ENCODE peak calls at places on chromosomes 6 and 20, in seven cellular contexts. One of them, this sample, is unnamed.

GRCh38 chr6:158688860-158689259 is 39.0 kb downstream of the SYTL3 start:
- DNase-seq in A549: no peak
- DNase-seq in HCT116: no peak
- DNase-seq in SK-N-SH: no peak
- DNase-seq in K562: no peak
- DNase-seq in HepG2: no peak
- DNase-seq in H1: no peak
- DNase-seq in this sample: no peak

GRCh38 chr6:15481892-15482291 is 180.9 kb downstream of the DTNBP1 start:
- DNase-seq in A549: no peak
- DNase-seq in HCT116: no peak
- DNase-seq in SK-N-SH: no peak
- DNase-seq in K562: peak; percentile 90
- DNase-seq in HepG2: no peak
- DNase-seq in H1: no peak
- DNase-seq in this sample: no peak

GRCh38 chr6:23647045-23647444 is 479.0 kb upstream of the NRSN1 start:
- DNase-seq in A549: no peak
- DNase-seq in HCT116: no peak
- DNase-seq in SK-N-SH: no peak
- DNase-seq in K562: no peak
- DNase-seq in HepG2: no peak
- DNase-seq in H1: no peak
- DNase-seq in this sample: no peak

GRCh38 chr6:167577891-167578361 is 248.8 kb upstream of the AFDN start:
- DNase-seq in A549: no peak
- DNase-seq in HCT116: no peak
- DNase-seq in SK-N-SH: no peak
- DNase-seq in K562: no peak
- DNase-seq in HepG2: no peak
- DNase-seq in H1: no peak
- DNase-seq in this sample: no peak

GRCh38 chr6:36029464-36029863 is 1.9 kb downstream of the MAPK14 start:
- DNase-seq in A549: no peak
- DNase-seq in HCT116: no peak
- DNase-seq in SK-N-SH: no peak
- DNase-seq in K562: peak; percentile 53
- DNase-seq in HepG2: peak; percentile 68
- DNase-seq in H1: no peak
- DNase-seq in this sample: no peak

GRCh38 chr6:80454197-80454596 is 347.7 kb downstream of the BCKDHB start:
- DNase-seq in A549: no peak
- DNase-seq in HCT116: peak; percentile 37
- DNase-seq in SK-N-SH: no peak
- DNase-seq in K562: no peak
- DNase-seq in HepG2: no peak
- DNase-seq in H1: no peak
- DNase-seq in this sample: peak; percentile 27

GRCh38 chr6:116447496-116448011 is 13.6 kb upstream of the CALHM6 start:
- DNase-seq in A549: no peak
- DNase-seq in HCT116: no peak
- DNase-seq in SK-N-SH: no peak
- DNase-seq in K562: no peak
- DNase-seq in HepG2: no peak
- DNase-seq in H1: no peak
- DNase-seq in this sample: no peak

GRCh38 chr6:121668259-121668658 is 232.8 kb downstream of the GJA1 start:
- DNase-seq in A549: no peak
- DNase-seq in HCT116: no peak
- DNase-seq in SK-N-SH: no peak
- DNase-seq in K562: no peak
- DNase-seq in HepG2: no peak
- DNase-seq in H1: no peak
- DNase-seq in this sample: no peak

GRCh38 chr6:113936093-113936934 is 34.6 kb downstream of the HDAC2 start:
- DNase-seq in A549: peak; percentile 15
- DNase-seq in HCT116: peak; percentile 33
- DNase-seq in SK-N-SH: peak; percentile 53
- DNase-seq in K562: peak; percentile 69
- DNase-seq in HepG2: peak; percentile 50
- DNase-seq in H1: no peak
- DNase-seq in this sample: peak; percentile 24

GRCh38 chr20:8156603-8157079 is 24.6 kb downstream of the PLCB1 start:
- DNase-seq in A549: peak; percentile 28
- DNase-seq in HCT116: peak; percentile 31
- DNase-seq in SK-N-SH: no peak
- DNase-seq in K562: no peak
- DNase-seq in HepG2: peak; percentile 90
- DNase-seq in H1: no peak
- DNase-seq in this sample: peak; percentile 23

GRCh38 chr6:61869632-61870400 is 416.2 kb downstream of the KHDRBS2 start:
- DNase-seq in A549: no peak
- DNase-seq in HCT116: no peak
- DNase-seq in SK-N-SH: no peak
- DNase-seq in K562: no peak
- DNase-seq in HepG2: no peak
- DNase-seq in H1: no peak
- DNase-seq in this sample: no peak

GRCh38 chr6:155216312-155217028 is 47.3 kb upstream of the CLDN20 start:
- DNase-seq in A549: no peak
- DNase-seq in HCT116: no peak
- DNase-seq in SK-N-SH: no peak
- DNase-seq in K562: no peak
- DNase-seq in HepG2: no peak
- DNase-seq in H1: no peak
- DNase-seq in this sample: no peak

GRCh38 chr6:45000833-45001232 is 327.3 kb upstream of the RUNX2 start:
- DNase-seq in A549: no peak
- DNase-seq in HCT116: no peak
- DNase-seq in SK-N-SH: no peak
- DNase-seq in K562: no peak
- DNase-seq in HepG2: no peak
- DNase-seq in H1: no peak
- DNase-seq in this sample: no peak

GRCh38 chr6:4567141-4567540 is 209.1 kb upstream of the CDYL start:
- DNase-seq in A549: no peak
- DNase-seq in HCT116: no peak
- DNase-seq in SK-N-SH: no peak
- DNase-seq in K562: no peak
- DNase-seq in HepG2: no peak
- DNase-seq in H1: no peak
- DNase-seq in this sample: no peak

GRCh38 chr6:100685747-100686146 is 195.4 kb downstream of the ASCC3 start:
- DNase-seq in A549: no peak
- DNase-seq in HCT116: no peak
- DNase-seq in SK-N-SH: no peak
- DNase-seq in K562: no peak
- DNase-seq in HepG2: no peak
- DNase-seq in H1: no peak
- DNase-seq in this sample: no peak

GRCh38 chr6:121965739-121966138 is 433.7 kb upstream of the HSF2 start:
- DNase-seq in A549: no peak
- DNase-seq in HCT116: no peak
- DNase-seq in SK-N-SH: no peak
- DNase-seq in K562: no peak
- DNase-seq in HepG2: no peak
- DNase-seq in H1: no peak
- DNase-seq in this sample: no peak

GRCh38 chr6:15249371-15250019 is 3.6 kb downstream of the JARID2 start:
- DNase-seq in A549: no peak
- DNase-seq in HCT116: no peak
- DNase-seq in SK-N-SH: no peak
- DNase-seq in K562: no peak
- DNase-seq in HepG2: no peak
- DNase-seq in H1: no peak
- DNase-seq in this sample: no peak

GRCh38 chr20:37643400-37643799 is 50.4 kb upstream of the CTNNBL1 start:
- DNase-seq in A549: no peak
- DNase-seq in HCT116: no peak
- DNase-seq in SK-N-SH: no peak
- DNase-seq in K562: no peak
- DNase-seq in HepG2: no peak
- DNase-seq in H1: no peak
- DNase-seq in this sample: no peak

GRCh38 chr6:56435326-56435725 is 187.9 kb upstream of the COL21A1 start:
- DNase-seq in A549: no peak
- DNase-seq in HCT116: no peak
- DNase-seq in SK-N-SH: no peak
- DNase-seq in K562: no peak
- DNase-seq in HepG2: no peak
- DNase-seq in H1: no peak
- DNase-seq in this sample: no peak

GRCh38 chr20:44113642-44113945 is 73.4 kb downstream of the JPH2 start:
- DNase-seq in A549: no peak
- DNase-seq in HCT116: no peak
- DNase-seq in SK-N-SH: no peak
- DNase-seq in K562: no peak
- DNase-seq in HepG2: no peak
- DNase-seq in H1: no peak
- DNase-seq in this sample: no peak

GRCh38 chr6:28607990-28608389 is 82.3 kb downstream of the GPX5 start:
- DNase-seq in A549: no peak
- DNase-seq in HCT116: no peak
- DNase-seq in SK-N-SH: no peak
- DNase-seq in K562: peak; percentile 69
- DNase-seq in HepG2: no peak
- DNase-seq in H1: no peak
- DNase-seq in this sample: no peak

GRCh38 chr20:16222859-16223411 is 350.3 kb downstream of the KIF16B start:
- DNase-seq in A549: no peak
- DNase-seq in HCT116: no peak
- DNase-seq in SK-N-SH: no peak
- DNase-seq in K562: peak; percentile 2
- DNase-seq in HepG2: no peak
- DNase-seq in H1: no peak
- DNase-seq in this sample: no peak

GRCh38 chr20:46872315-46873211 is 22.1 kb upstream of the EYA2 start:
- DNase-seq in A549: no peak
- DNase-seq in HCT116: peak; percentile 13
- DNase-seq in SK-N-SH: peak; percentile 20
- DNase-seq in K562: peak; percentile 9
- DNase-seq in HepG2: no peak
- DNase-seq in H1: no peak
- DNase-seq in this sample: no peak

GRCh38 chr6:38522322-38522721 is 117.4 kb downstream of the BTBD9 start:
- DNase-seq in A549: no peak
- DNase-seq in HCT116: no peak
- DNase-seq in SK-N-SH: no peak
- DNase-seq in K562: no peak
- DNase-seq in HepG2: no peak
- DNase-seq in H1: no peak
- DNase-seq in this sample: no peak
- TF ChIP-seq MAX in A549: no peak
- TF ChIP-seq MAX in HCT116: no peak
- TF ChIP-seq MAX in SK-N-SH: no peak
- TF ChIP-seq MAX in K562: no peak
- TF ChIP-seq MAX in HepG2: no peak
- TF ChIP-seq MAX in H1: no peak
- TF ChIP-seq MAX in this sample: no peak

GRCh38 chr6:130176378-130176777 is 46.4 kb downstream of the SAMD3 start:
- DNase-seq in A549: no peak
- DNase-seq in HCT116: no peak
- DNase-seq in SK-N-SH: no peak
- DNase-seq in K562: no peak
- DNase-seq in HepG2: no peak
- DNase-seq in H1: no peak
- DNase-seq in this sample: no peak
- TF ChIP-seq RAD21 in A549: no peak
- TF ChIP-seq RAD21 in HCT116: no peak
- TF ChIP-seq RAD21 in SK-N-SH: no peak
- TF ChIP-seq RAD21 in K562: no peak
- TF ChIP-seq RAD21 in HepG2: no peak
- TF ChIP-seq RAD21 in H1: no peak
- TF ChIP-seq RAD21 in this sample: no peak

DNA sequence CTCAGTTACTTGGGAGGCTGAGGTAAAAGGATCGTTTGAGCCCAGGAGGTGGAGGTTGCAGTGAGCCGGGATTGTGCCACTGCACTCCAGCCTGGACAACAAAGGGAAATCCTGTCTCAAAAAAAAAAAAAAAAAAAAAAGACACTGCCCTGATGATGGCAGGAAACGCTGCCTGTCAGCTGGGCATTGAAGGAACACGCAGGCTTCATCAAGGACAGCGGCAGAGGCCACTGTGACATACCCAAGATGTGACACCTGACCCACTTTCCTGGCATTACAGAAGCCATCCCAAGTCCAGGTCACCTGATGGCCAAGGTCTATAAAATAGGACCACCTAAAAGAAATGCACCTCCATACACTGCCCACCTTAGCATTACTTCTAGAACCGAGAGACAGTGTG is 75.9 kb downstream of the RIPOR3 start:
- DNase-seq in A549: no peak
- DNase-seq in HCT116: no peak
- DNase-seq in SK-N-SH: no peak
- DNase-seq in K562: no peak
- DNase-seq in HepG2: no peak
- DNase-seq in H1: no peak
- DNase-seq in this sample: no peak
- TF ChIP-seq MAX in A549: no peak
- TF ChIP-seq MAX in HCT116: no peak
- TF ChIP-seq MAX in SK-N-SH: no peak
- TF ChIP-seq MAX in K562: no peak
- TF ChIP-seq MAX in HepG2: no peak
- TF ChIP-seq MAX in H1: no peak
- TF ChIP-seq MAX in this sample: no peak

GRCh38 chr6:130423044-130423443 is 57.2 kb downstream of the TMEM200A start:
- DNase-seq in A549: no peak
- DNase-seq in HCT116: no peak
- DNase-seq in SK-N-SH: no peak
- DNase-seq in K562: no peak
- DNase-seq in HepG2: no peak
- DNase-seq in H1: no peak
- DNase-seq in this sample: no peak

GRCh38 chr6:130421567-130421966 is 55.8 kb downstream of the TMEM200A start:
- DNase-seq in A549: no peak
- DNase-seq in HCT116: no peak
- DNase-seq in SK-N-SH: no peak
- DNase-seq in K562: no peak
- DNase-seq in HepG2: no peak
- DNase-seq in H1: no peak
- DNase-seq in this sample: no peak

GRCh38 chr6:130412556-130413290 is 46.9 kb downstream of the TMEM200A start:
- DNase-seq in A549: no peak
- DNase-seq in HCT116: no peak
- DNase-seq in SK-N-SH: no peak
- DNase-seq in K562: no peak
- DNase-seq in HepG2: no peak
- DNase-seq in H1: no peak
- DNase-seq in this sample: no peak

GRCh38 chr6:130420911-130421310 is 55.1 kb downstream of the TMEM200A start:
- DNase-seq in A549: no peak
- DNase-seq in HCT116: no peak
- DNase-seq in SK-N-SH: no peak
- DNase-seq in K562: no peak
- DNase-seq in HepG2: no peak
- DNase-seq in H1: no peak
- DNase-seq in this sample: no peak

DNA sequence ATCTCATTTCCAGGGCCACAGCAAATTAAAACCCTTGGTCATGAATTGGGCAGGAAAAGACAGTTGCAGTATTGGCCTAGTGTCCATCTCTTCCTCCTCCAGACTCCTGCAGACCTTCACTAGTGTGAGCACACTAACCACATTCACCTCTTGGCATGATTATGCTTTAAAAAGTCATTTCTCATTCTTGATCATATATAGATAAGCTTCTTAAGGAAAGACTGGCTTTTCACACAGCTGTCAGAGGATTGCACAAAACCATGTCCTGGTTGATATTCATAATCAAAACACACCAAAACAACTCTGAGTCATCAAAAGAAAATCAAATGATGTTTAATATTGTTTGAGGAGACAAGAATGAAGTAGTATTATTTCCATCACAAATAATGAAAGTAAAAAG is 52.1 kb downstream of the TMEM200A start:
- DNase-seq in A549: no peak
- DNase-seq in HCT116: no peak
- DNase-seq in SK-N-SH: no peak
- DNase-seq in K562: no peak
- DNase-seq in HepG2: no peak
- DNase-seq in H1: no peak
- DNase-seq in this sample: no peak
- TF ChIP-seq RAD21 in A549: no peak
- TF ChIP-seq RAD21 in HCT116: no peak
- TF ChIP-seq RAD21 in SK-N-SH: no peak
- TF ChIP-seq RAD21 in K562: no peak
- TF ChIP-seq RAD21 in HepG2: no peak
- TF ChIP-seq RAD21 in H1: no peak
- TF ChIP-seq RAD21 in this sample: no peak